ENCODE peak calls at places on chromosomes 7 and 10, in four cellular contexts. One of them, this sample, is unnamed.

GRCh38 chr10:30435068-30435422 is 1.1 kb downstream of the MAP3K8 start:
- DNase-seq in HepG2: no peak
- DNase-seq in GM12878: no peak
- DNase-seq in K562: no peak
- DNase-seq in this sample: no peak

GRCh38 chr10:79044036-79044664 is 24.6 kb upstream of the ZMIZ1 start:
- DNase-seq in GM12878: no peak
- DNase-seq in K562: no peak
- DNase-seq in HepG2: no peak
- DNase-seq in this sample: no peak

GRCh38 chr10:125148021-125148439 is 12.3 kb downstream of the CTBP2 start:
- DNase-seq in GM12878: no peak
- DNase-seq in HepG2: no peak
- DNase-seq in K562: no peak
- DNase-seq in this sample: peak

GRCh38 chr10:119377905-119378736 is 164.4 kb downstream of the RGS10 start:
- DNase-seq in GM12878: no peak
- DNase-seq in K562: no peak
- DNase-seq in HepG2: no peak
- DNase-seq in this sample: no peak

GRCh38 chr10:13969118-13969791 is 361.5 kb downstream of the FRMD4A start:
- DNase-seq in HepG2: no peak
- DNase-seq in K562: no peak
- DNase-seq in GM12878: no peak
- DNase-seq in this sample: no peak

GRCh38 chr10:17562572-17562971 is 54.6 kb downstream of the HACD1 start:
- DNase-seq in HepG2: no peak
- DNase-seq in GM12878: no peak
- DNase-seq in K562: no peak
- DNase-seq in this sample: no peak

GRCh38 chr10:23291551-23292334 is 52.9 kb downstream of the C10orf67 start:
- DNase-seq in HepG2: no peak
- DNase-seq in GM12878: no peak
- DNase-seq in K562: no peak
- DNase-seq in this sample: no peak

GRCh38 chr7:12607134-12607533 is 36.6 kb downstream of the SCIN start:
- DNase-seq in K562: no peak
- DNase-seq in HepG2: no peak
- DNase-seq in GM12878: no peak
- DNase-seq in this sample: no peak

GRCh38 chr7:104956753-104957450 is 57.1 kb upstream of the KMT2E start:
- DNase-seq in GM12878: peak
- DNase-seq in HepG2: no peak
- DNase-seq in K562: no peak
- DNase-seq in this sample: no peak

GRCh38 chr7:30840176-30841024 is 69.2 kb downstream of the MINDY4 start:
- DNase-seq in HepG2: no peak
- DNase-seq in GM12878: no peak
- DNase-seq in K562: no peak
- DNase-seq in this sample: no peak

GRCh38 chr7:122595885-122596284 is 103.0 kb downstream of the RNF133 start:
- DNase-seq in GM12878: no peak
- DNase-seq in HepG2: no peak
- DNase-seq in K562: no peak
- DNase-seq in this sample: no peak

GRCh38 chr10:3119796-3120459 is 52.6 kb downstream of the PFKP start:
- DNase-seq in GM12878: no peak
- DNase-seq in HepG2: no peak
- DNase-seq in K562: peak
- DNase-seq in this sample: peak

GRCh38 chr10:70672993-70673928 is 955 bp downstream of the ADAMTS14 start:
- DNase-seq in GM12878: no peak
- DNase-seq in HepG2: no peak
- DNase-seq in K562: no peak
- DNase-seq in this sample: no peak

GRCh38 chr10:50585921-50586739 is 37.6 kb downstream of the SGMS1 start:
- DNase-seq in K562: peak
- DNase-seq in HepG2: no peak
- DNase-seq in GM12878: no peak
- DNase-seq in this sample: no peak

GRCh38 chr7:18019562-18019961 is 8.1 kb downstream of the PRPS1L1 start:
- DNase-seq in GM12878: no peak
- DNase-seq in K562: no peak
- DNase-seq in HepG2: no peak
- DNase-seq in this sample: no peak

GRCh38 chr7:2242541-2243482 is 786 bp downstream of the NUDT1 start:
- DNase-seq in GM12878: no peak
- DNase-seq in HepG2: peak
- DNase-seq in K562: no peak
- DNase-seq in this sample: no peak

GRCh38 chr10:120457431-120458172 is 575 bp downstream of the PLPP4 start:
- DNase-seq in K562: no peak
- DNase-seq in GM12878: no peak
- DNase-seq in HepG2: no peak
- DNase-seq in this sample: peak

GRCh38 chr10:75542902-75543301 is 111.5 kb downstream of the LRMDA start:
- DNase-seq in GM12878: no peak
- DNase-seq in HepG2: no peak
- DNase-seq in K562: no peak
- DNase-seq in this sample: no peak

GRCh38 chr10:132005147-132005546 is 23.4 kb upstream of the BNIP3 start:
- DNase-seq in HepG2: no peak
- DNase-seq in K562: no peak
- DNase-seq in GM12878: no peak
- DNase-seq in this sample: no peak
- TF ChIP-seq CREB1 in HepG2: no peak
- TF ChIP-seq CREB1 in K562: no peak
- TF ChIP-seq CREB1 in GM12878: no peak
- TF ChIP-seq CREB1 in this sample: no peak

DNA sequence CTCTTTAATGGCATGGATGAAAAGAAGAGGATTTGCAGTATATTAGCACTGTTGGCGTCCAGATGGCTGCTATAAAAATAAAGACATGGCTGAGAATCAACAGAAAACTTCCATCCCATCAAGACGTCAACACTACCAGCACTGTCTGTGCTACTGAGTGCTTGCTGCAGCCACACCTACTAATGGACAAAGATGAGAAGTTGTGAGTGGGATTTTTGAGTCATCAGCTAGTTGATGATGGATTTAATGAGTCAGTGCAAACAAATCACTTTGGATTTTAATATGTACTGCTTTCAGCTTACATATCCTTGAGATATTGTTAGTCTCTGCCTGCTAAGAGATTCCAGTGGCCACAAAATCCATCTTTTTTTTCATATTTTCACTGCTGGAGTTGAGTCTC is 631.0 kb upstream of the ANKRD30A start:
- DNase-seq in GM12878: no peak
- DNase-seq in K562: no peak
- DNase-seq in HepG2: no peak
- DNase-seq in this sample: no peak
- TF ChIP-seq ESRRA in GM12878: no peak
- TF ChIP-seq ESRRA in K562: no peak
- TF ChIP-seq ESRRA in HepG2: no peak
- TF ChIP-seq ESRRA in this sample: no peak

DNA sequence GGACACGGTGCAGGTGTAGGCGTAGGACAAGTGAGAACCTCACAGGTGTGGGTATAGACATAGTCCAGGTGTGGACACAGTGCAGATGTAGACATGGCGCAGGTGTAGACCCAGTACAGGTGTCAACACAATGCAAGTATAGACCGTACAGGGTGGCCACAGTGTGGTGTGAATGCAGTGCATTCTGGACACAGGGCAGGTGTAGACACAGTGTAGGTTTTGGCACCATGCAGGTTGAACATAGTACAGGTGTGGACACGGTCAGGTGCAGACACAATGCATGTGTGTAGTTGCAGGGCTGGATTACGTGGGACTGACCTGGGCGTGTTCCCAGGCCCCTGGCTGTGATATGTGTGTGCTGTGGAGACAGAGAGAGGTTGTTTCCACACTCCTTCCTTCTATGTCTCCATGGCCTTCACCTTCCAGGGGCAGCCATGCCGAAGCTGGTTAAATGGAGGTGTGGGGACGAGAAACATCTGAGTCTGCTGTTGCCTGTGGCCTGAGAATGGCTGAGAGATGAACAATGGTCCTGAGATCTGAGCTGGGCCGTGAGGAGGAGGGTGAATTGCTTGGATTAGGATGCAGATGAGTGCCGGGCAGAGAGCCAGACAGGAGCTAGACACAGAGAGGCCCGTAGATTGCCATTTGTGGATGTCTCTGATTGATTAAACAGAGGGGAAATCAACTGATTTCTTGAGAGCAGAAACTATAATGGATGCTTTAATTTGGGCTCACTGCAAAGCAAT is 343.9 kb upstream of the SHH start:
- DNase-seq in K562: no peak
- DNase-seq in GM12878: no peak
- DNase-seq in HepG2: no peak
- DNase-seq in this sample: no peak
- TF ChIP-seq TCF7 in K562: no peak
- TF ChIP-seq TCF7 in GM12878: no peak
- TF ChIP-seq TCF7 in HepG2: no peak
- TF ChIP-seq TCF7 in this sample: no peak

GRCh38 chr7:131300078-131300477 is 27.6 kb upstream of the MKLN1 start:
- DNase-seq in K562: no peak
- DNase-seq in GM12878: no peak
- DNase-seq in HepG2: no peak
- DNase-seq in this sample: no peak

GRCh38 chr7:131302453-131302852 is 25.2 kb upstream of the MKLN1 start:
- DNase-seq in GM12878: no peak
- DNase-seq in K562: no peak
- DNase-seq in HepG2: no peak
- DNase-seq in this sample: no peak

GRCh38 chr7:131302876-131303707 is 24.6 kb upstream of the MKLN1 start:
- DNase-seq in HepG2: peak
- DNase-seq in GM12878: no peak
- DNase-seq in K562: no peak
- DNase-seq in this sample: peak

GRCh38 chr7:131298608-131298992 is 29.1 kb upstream of the MKLN1 start:
- DNase-seq in HepG2: no peak
- DNase-seq in K562: no peak
- DNase-seq in GM12878: no peak
- DNase-seq in this sample: no peak

DNA sequence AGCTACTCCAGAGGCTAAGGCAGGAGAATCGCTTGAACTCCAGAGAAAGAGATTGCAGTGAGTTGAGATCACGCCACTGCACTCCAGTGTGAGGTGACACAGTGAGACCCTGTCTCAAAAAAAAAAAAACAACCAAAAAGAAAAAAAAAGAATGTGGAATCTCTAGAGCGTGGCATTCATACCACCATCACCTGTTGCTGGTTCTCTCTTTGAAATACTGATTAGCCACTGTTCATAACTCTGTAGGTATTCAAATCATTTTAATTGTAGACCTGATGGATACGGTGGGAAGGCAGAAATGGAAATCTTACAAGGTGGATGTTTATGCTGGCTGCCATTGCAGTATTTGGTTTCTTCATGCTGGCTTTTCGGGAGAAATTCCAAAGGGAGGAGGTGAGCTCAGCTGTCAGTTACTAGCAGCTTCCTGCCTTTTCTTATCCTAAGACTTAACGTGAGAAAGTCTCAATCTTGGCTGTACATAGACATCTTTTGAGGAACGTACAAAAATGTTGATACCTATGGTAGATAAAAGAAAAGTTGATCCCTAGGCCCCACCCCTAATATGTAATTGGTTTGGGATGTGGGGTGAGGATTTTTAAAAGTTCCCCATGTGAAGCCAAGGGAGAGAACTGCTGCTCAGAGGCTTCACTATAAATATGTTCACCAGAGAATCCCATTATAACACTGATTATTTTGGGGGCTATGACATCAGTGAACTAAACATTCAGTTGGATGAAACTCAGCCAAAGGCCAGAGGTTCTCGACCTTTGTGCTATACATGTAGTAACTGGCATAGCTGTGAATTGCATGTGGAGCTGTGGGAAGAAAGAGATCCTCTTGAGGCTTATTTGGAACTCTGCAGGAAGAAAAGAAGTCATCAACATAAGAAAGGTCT is 26.9 kb upstream of the MKLN1 start:
- DNase-seq in HepG2: no peak
- DNase-seq in K562: no peak
- DNase-seq in GM12878: no peak
- DNase-seq in this sample: no peak
- TF ChIP-seq CREB1 in HepG2: no peak
- TF ChIP-seq CREB1 in K562: no peak
- TF ChIP-seq CREB1 in GM12878: no peak
- TF ChIP-seq CREB1 in this sample: no peak

GRCh38 chr7:75599244-75599771 is 107.2 kb downstream of the SPDYE5 start:
- DNase-seq in K562: no peak
- DNase-seq in GM12878: no peak
- DNase-seq in HepG2: no peak
- DNase-seq in this sample: peak
- TF ChIP-seq ESRRA in K562: no peak
- TF ChIP-seq ESRRA in GM12878: no peak
- TF ChIP-seq ESRRA in HepG2: no peak
- TF ChIP-seq ESRRA in this sample: no peak